ENCODE peak calls at places on chromosome 21, in ten cellular contexts. V is AG04450, M is tibial nerve, Z is prostate gland, Y is IMR-90, G is mammary epithelial cell, E is BJ, C is osteoblast, K is upper lobe of right lung, I is AG10803. B is an unnamed sample.

GRCh38 chr21:34595457-34595856 is 19.5 kb downstream of the RCAN1 start:
- DNase-seq in V (no peak), M (no peak), Z (no peak), Y (no peak), G (no peak), E (no peak), C (no peak), K (no peak), I (no peak), B (no peak)

GRCh38 chr21:32459972-32460371 is 47.5 kb downstream of the EVA1C start:
- DNase-seq in V (no peak), M (no peak), Z (no peak), Y (peak), G (no peak), E (no peak), C (no peak), K (no peak), I (peak), B (no peak)

GRCh38 chr21:42248783-42249597 is 30.1 kb downstream of the ABCG1 start:
- DNase-seq in V (no peak), M (no peak), Z (no peak), Y (no peak), G (no peak), E (no peak), C (no peak), K (no peak), I (no peak), B (no peak)

GRCh38 chr21:28543975-28544374 is 448.7 kb downstream of the LTN1 start:
- DNase-seq in V (no peak), M (no peak), Z (peak), Y (no peak), G (no peak), E (no peak), C (no peak), K (no peak), I (no peak), B (peak)

GRCh38 chr21:32566990-32567389 is 18.3 kb downstream of the TCP10L start:
- DNase-seq in V (no peak), M (no peak), Z (no peak), Y (no peak), G (no peak), E (no peak), C (no peak), K (no peak), I (no peak), B (no peak)

GRCh38 chr21:42440187-42440792 is 36.6 kb downstream of the UBASH3A start:
- DNase-seq in V (no peak), M (no peak), Z (no peak), Y (no peak), G (no peak), E (no peak), C (no peak), K (no peak), I (no peak), B (no peak)

GRCh38 chr21:17451364-17451869 is 61.4 kb upstream of the CXADR start:
- DNase-seq in V (peak), M (no peak), Z (no peak), Y (peak), G (peak), E (no peak), C (peak), K (no peak), I (peak), B (no peak)

GRCh38 chr21:24840287-24840686 is 767.0 kb downstream of the MRPL39 start:
- DNase-seq in V (no peak), M (no peak), Z (no peak), Y (no peak), G (no peak), E (no peak), C (no peak), K (no peak), I (no peak), B (no peak)

GRCh38 chr21:16195896-16196443 is 466.2 kb downstream of the USP25 start:
- DNase-seq in V (no peak), M (no peak), Z (no peak), Y (no peak), G (peak), E (no peak), C (no peak), K (no peak), I (no peak), B (no peak)

GRCh38 chr21:42025392-42026071 is 15.4 kb upstream of the ZBTB21 start:
- DNase-seq in V (no peak), M (no peak), Z (no peak), Y (peak), G (no peak), E (peak), C (peak), K (no peak), I (peak), B (no peak)

GRCh38 chr21:16797530-16797929 is 715.3 kb upstream of the CXADR start:
- DNase-seq in V (no peak), M (no peak), Z (no peak), Y (no peak), G (no peak), E (no peak), C (no peak), K (no peak), I (no peak), B (no peak)

GRCh38 chr21:34320006-34320405 is 43.8 kb upstream of the KCNE2 start:
- DNase-seq in V (no peak), M (no peak), Z (no peak), Y (no peak), G (no peak), E (no peak), C (no peak), K (no peak), I (peak), B (no peak)

GRCh38 chr21:42377951-42378340 is 11.6 kb upstream of the TFF1 start:
- DNase-seq in V (no peak), M (no peak), Z (no peak), Y (no peak), G (no peak), E (no peak), C (no peak), K (no peak), I (no peak), B (no peak)

GRCh38 chr21:15293251-15293650 is 228.5 kb upstream of the NRIP1 start:
- DNase-seq in V (peak), M (no peak), Z (no peak), Y (peak), G (peak), E (peak), C (peak), K (no peak), I (peak), B (no peak)

DNA sequence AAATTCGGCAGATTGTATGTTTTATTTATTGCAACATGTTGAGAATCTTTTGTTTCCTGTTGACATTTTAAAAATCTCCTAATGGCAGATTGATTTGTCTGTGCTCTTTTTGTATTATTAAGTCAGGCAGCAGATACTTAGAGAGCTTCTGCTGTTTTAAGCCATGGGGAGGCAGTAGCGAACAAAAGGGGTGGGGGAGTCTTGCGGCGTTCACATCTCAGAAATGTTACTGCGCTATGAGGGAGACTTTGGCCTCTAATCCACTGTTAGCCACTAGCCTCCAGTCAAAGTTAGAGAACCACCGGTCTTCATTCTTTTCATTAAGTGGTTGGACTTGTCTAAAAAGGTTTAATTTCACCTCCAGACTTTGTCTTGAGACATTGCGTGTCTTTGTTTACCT is 93.6 kb downstream of the DYRK1A start:
- DNase-seq in V (no peak), M (no peak), Z (no peak), Y (no peak), G (no peak), E (no peak), C (no peak), K (no peak), I (no peak), B (no peak)
- TF ChIP-seq CTCF in V (peak), M (no peak), Z (no peak), Y (peak), G (no peak), E (peak), C (peak), K (no peak), I (peak), B (no peak)

GRCh38 chr21:40704141-40704540 is 142.8 kb downstream of the DSCAM start:
- DNase-seq in V (no peak), M (no peak), Z (no peak), Y (no peak), G (no peak), E (no peak), C (no peak), K (no peak), I (no peak), B (no peak)
- H3K4me3 ChIP-seq in V (no peak), M (no peak), Z (no peak), Y (no peak), G (no peak), E (no peak), C (no peak), K (no peak), I (no peak), B (no peak)

GRCh38 chr21:31201144-31201543 is 142.9 kb downstream of the TIAM1 start:
- DNase-seq in V (no peak), M (no peak), Z (no peak), Y (no peak), G (no peak), E (no peak), C (no peak), K (no peak), I (no peak), B (no peak)

GRCh38 chr21:31201548-31201947 is 142.5 kb downstream of the TIAM1 start:
- DNase-seq in V (no peak), M (peak), Z (no peak), Y (peak), G (no peak), E (no peak), C (peak), K (no peak), I (peak), B (no peak)

GRCh38 chr21:31195334-31196015 is 148.6 kb downstream of the TIAM1 start:
- DNase-seq in V (no peak), M (no peak), Z (no peak), Y (no peak), G (no peak), E (no peak), C (no peak), K (no peak), I (no peak), B (no peak)

GRCh38 chr21:31196724-31197123 is 147.3 kb downstream of the TIAM1 start:
- DNase-seq in V (no peak), M (no peak), Z (no peak), Y (no peak), G (no peak), E (no peak), C (no peak), K (no peak), I (no peak), B (no peak)

GRCh38 chr21:31198575-31198974 is 145.5 kb downstream of the TIAM1 start:
- DNase-seq in V (peak), M (no peak), Z (peak), Y (peak), G (peak), E (no peak), C (peak), K (no peak), I (peak), B (peak)
- TF ChIP-seq CTCF in V (peak), M (peak), Z (peak), Y (peak), G (peak), E (peak), C (peak), K (peak), I (peak), B (peak)

GRCh38 chr21:45556302-45556644 is 14.0 kb upstream of the SLC19A1 start:
- DNase-seq in V (no peak), M (no peak), Z (no peak), Y (no peak), G (no peak), E (no peak), C (no peak), K (no peak), I (no peak), B (no peak)

GRCh38 chr21:45558044-45558721 is 15.9 kb upstream of the SLC19A1 start:
- DNase-seq in V (no peak), M (peak), Z (no peak), Y (no peak), G (no peak), E (no peak), C (peak), K (peak), I (no peak), B (no peak)

GRCh38 chr21:45557611-45558043 is 15.4 kb upstream of the SLC19A1 start:
- DNase-seq in V (no peak), M (no peak), Z (no peak), Y (no peak), G (no peak), E (no peak), C (peak), K (peak), I (no peak), B (no peak)

GRCh38 chr21:45555557-45556301 is 13.5 kb upstream of the SLC19A1 start:
- DNase-seq in V (peak), M (peak), Z (peak), Y (peak), G (peak), E (no peak), C (peak), K (peak), I (peak), B (peak)

DNA sequence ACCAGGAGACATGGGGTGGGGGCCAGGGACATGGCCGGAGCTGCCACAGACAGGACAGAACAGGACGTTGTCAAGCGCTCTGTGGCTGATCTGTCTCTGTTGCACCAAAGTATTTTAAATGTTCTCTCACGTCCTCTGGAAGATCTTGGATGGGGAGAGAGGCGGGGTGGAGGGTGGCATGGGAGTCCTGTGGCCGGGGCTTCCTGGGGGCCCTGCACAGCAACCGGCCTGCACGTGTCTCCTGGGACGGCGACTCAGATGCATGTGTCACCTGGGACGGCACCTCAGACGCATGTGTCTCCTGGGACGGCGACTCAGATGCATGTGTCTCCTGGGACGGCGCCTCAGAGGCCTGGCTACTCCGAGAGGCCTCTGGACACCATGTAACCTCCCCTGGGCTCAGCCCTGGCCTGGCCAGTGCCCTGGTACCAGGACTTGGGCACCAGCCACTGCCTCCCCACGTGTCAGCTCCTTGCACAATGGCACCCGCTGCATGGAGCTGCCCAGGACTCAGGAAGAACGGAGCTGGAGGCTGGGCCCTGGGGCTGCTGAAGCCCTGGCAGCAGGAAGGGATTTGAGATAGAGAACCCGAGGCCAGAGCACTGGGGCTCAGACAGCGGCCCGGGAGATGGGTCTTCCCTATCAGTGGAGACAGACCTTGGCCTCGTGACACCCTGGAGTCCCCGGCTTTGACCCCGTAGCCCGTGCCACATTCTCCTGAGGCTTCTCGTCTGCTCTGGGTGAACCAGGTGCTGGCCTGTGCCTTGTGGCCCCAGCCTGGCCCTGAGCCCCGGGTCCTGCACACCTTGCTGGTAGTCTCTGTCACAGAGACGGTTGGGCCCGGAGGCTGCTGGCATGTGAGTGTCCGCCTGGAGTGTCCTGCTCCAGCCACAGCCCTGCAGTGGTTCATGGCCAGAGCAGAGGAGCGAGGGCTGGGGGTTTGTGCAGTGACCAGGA is 14.7 kb upstream of the SLC19A1 start:
- DNase-seq in V (no peak), M (no peak), Z (no peak), Y (no peak), G (no peak), E (no peak), C (peak), K (peak), I (no peak), B (no peak)
- H3K4me3 ChIP-seq in V (no peak), M (no peak), Z (no peak), Y (no peak), G (no peak), E (no peak), C (no peak), K (no peak), I (no peak), B (peak)

DNA sequence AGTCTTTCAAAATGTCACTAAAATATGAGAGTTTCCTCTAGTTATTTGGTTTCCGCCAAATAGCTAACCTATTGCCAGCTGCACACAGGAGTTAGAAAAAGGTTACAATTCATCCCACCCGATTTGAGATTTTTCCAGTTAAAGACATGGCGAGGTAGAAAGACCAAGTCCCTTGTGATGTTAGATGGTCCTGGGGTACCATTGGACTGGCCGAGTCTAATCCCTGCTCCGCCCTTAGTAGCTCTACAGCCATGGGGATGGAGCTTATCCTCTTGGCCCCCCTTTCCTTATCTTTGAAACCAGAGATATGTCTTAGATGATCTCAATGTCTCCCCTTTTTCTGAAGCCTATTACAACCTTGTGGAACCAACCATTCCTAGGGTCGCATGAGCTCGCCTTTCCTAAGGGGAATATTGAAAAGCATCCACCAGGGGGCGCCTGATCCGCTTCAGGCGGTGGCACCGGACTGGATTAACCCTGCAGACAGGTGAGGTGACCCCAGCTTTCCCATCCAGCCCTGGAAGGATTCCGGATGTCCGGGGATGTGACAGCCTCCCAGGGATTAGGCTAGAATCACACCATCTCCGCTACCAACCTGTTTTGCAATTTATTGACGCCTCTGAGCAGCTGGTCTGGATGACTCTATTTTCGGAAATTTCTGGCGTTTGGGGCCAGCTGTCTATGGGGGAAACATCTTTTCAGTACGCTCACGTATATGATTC is 68.3 kb upstream of the SIM2 start:
- DNase-seq in V (no peak), M (no peak), Z (peak), Y (peak), G (peak), E (no peak), C (peak), K (peak), I (peak), B (no peak)
- TF ChIP-seq CTCF in V (peak), M (peak), Z (peak), Y (peak), G (peak), E (peak), C (peak), K (peak), I (peak), B (peak)

GRCh38 chr21:43867332-43867703 is 2.3 kb downstream of the AGPAT3 start:
- DNase-seq in V (no peak), M (no peak), Z (no peak), Y (no peak), G (no peak), E (no peak), C (peak), K (no peak), I (no peak), B (no peak)
- H3K4me3 ChIP-seq in V (no peak), M (no peak), Z (no peak), Y (no peak), G (no peak), E (no peak), C (no peak), K (peak), I (no peak), B (peak)

GRCh38 chr21:40466893-40467483 is 380.0 kb downstream of the DSCAM start:
- DNase-seq in V (no peak), M (no peak), Z (peak), Y (no peak), G (peak), E (no peak), C (no peak), K (no peak), I (peak), B (peak)
- TF ChIP-seq CTCF in V (peak), M (peak), Z (peak), Y (peak), G (peak), E (peak), C (no peak), K (peak), I (peak), B (peak)